ENCODE peak calls at places on chromosomes 16 and 17, in seven cellular contexts. O is tibial nerve, C is A549, A is K562, U is transverse colon, L is stomach, V is ovary. G is an unnamed sample.
A peak's percentile ranks its signal among the peaks of the same experiment; 100 is the strongest.

GRCh38 chr17:63698381-63698885 is 1.5 kb downstream of the LIMD2 start:
- DNase-seq in O (no peak), C (no peak), A (no peak), U (no peak), L (peak; percentile 30), V (no peak), G (no peak)

GRCh38 chr17:60165976-60166375 is 16.2 kb downstream of the CA4 start:
- DNase-seq in O (no peak), C (no peak), A (peak; percentile 6), U (peak; percentile 76), L (peak; percentile 69), V (no peak), G (no peak)

GRCh38 chr17:65058151-65058550 is 1.6 kb upstream of the GNA13 start:
- DNase-seq in O (no peak), C (no peak), A (no peak), U (no peak), L (no peak), V (no peak), G (no peak)

GRCh38 chr17:79563237-79564013 is 47.4 kb downstream of the RBFOX3 start:
- DNase-seq in O (no peak), C (peak; percentile 60), A (no peak), U (no peak), L (no peak), V (no peak), G (peak; percentile 40)

GRCh38 chr16:23957287-23957686 is 121.5 kb downstream of the PRKCB start:
- DNase-seq in O (no peak), C (no peak), A (no peak), U (no peak), L (no peak), V (no peak), G (no peak)

GRCh38 chr16:85423631-85424030 is 189.5 kb upstream of the GSE1 start:
- DNase-seq in O (no peak), C (no peak), A (no peak), U (no peak), L (no peak), V (peak; percentile 7), G (no peak)

GRCh38 chr16:16029431-16030011 is 80.1 kb downstream of the ABCC1 start:
- DNase-seq in O (no peak), C (no peak), A (no peak), U (no peak), L (no peak), V (no peak), G (no peak)

GRCh38 chr17:8060274-8060673 is 21.4 kb downstream of the ALOX15B start:
- DNase-seq in O (peak; percentile 89), C (peak; percentile 87), A (peak; percentile 58), U (peak; percentile 66), L (peak; percentile 64), V (peak; percentile 36), G (peak; percentile 80)

GRCh38 chr16:78591682-78592103 is 492.2 kb downstream of the WWOX start:
- DNase-seq in O (no peak), C (no peak), A (no peak), U (no peak), L (no peak), V (no peak), G (no peak)

GRCh38 chr16:9567674-9568073 is 476.2 kb downstream of the HAPSTR1 start:
- DNase-seq in O (no peak), C (no peak), A (no peak), U (no peak), L (no peak), V (no peak), G (no peak)

DNA sequence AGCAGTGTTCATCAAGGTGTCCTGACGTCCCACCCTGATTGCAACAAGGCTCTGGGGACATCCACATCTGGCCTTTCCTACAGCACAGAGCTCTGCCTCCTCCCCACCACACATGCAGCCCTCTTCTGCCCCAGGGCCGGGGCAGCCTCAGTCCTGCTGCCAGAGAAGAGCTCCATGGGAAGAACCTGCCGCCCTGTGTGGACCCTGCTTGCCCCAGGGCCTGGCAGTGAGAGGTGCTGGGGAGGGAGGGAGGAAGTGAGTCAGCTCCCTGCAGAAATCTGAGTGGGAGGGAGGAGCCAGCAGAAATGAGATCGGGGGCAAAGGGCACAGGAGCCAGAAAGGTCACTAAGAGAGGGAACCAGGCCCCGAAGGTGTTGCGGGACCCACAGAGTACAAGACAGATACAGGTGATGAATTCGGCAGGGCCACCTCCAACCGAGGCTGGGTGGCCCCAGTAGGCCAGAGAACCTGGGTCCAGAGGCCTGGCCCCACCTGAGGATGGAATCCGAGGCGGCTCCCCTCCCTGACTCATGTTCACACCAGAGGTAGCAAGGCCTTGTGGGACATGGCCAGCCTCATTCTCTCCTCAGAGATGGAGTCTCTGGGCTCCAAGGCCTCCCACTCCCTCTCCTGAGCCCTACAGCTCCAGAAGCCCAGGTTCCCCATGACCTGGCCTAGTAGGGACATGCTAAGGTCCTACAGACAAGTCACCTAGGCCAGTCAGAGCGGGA is 24.8 kb downstream of the MYO18A start:
- DNase-seq in O (no peak), C (peak; percentile 90), A (peak; percentile 81), U (peak; percentile 75), L (peak; percentile 65), V (no peak), G (no peak)
- TF ChIP-seq POLR2A in O (no peak), C (peak; percentile 19), A (peak; percentile 17), U (no peak), L (no peak), V (no peak), G (no peak)

GRCh38 chr16:3698941-3699340 is 18.4 kb downstream of the TRAP1 start:
- DNase-seq in O (no peak), C (no peak), A (no peak), U (no peak), L (no peak), V (no peak), G (no peak)

GRCh38 chr16:3691778-3692177 is 25.5 kb downstream of the TRAP1 start:
- DNase-seq in O (no peak), C (no peak), A (no peak), U (no peak), L (no peak), V (no peak), G (no peak)

GRCh38 chr16:3690991-3691720 is 26.2 kb downstream of the TRAP1 start:
- DNase-seq in O (peak; percentile 48), C (no peak), A (no peak), U (no peak), L (no peak), V (peak; percentile 24), G (no peak)

GRCh38 chr16:3696425-3697218 is 20.7 kb downstream of the TRAP1 start:
- DNase-seq in O (no peak), C (no peak), A (peak; percentile 72), U (no peak), L (peak; percentile 34), V (no peak), G (no peak)

DNA sequence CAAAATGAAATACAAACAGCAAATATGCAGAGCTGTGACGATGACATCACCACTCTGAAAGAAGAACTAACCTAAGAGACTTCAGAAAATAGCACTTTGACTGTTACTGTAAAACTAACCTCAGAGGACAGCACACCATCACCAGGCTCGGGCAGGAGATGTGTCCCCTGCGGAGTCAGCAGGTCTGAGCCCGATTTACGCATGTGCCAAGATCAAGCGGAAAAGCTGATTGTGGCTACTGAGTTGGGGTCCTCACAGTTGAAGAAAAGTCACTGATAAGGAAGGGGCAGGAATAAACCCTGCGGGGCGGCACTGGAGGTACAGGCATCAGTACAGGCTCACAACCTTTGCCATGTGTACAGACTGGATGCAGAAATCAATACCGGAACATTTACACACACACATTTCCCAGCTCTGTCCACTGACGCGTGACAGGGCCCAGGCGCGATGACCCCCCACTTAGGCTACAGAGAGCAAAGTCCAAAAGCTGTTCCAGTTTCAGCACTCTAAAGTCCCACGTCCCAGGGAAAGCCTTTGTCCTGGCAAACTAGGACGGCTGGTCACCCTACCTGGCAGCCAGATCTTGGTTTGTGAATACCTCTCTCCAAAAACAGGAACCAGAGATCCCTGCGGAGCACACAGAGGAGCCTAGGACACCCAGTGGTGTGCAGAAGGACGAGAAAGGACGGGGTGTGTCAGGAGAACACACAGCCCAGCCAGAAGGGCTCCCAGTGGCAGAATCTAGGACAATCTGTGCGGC is 21.5 kb downstream of the TRAP1 start:
- DNase-seq in O (no peak), C (no peak), A (no peak), U (no peak), L (peak; percentile 63), V (no peak), G (no peak)
- TF ChIP-seq EP300 in O (no peak), C (no peak), A (no peak), U (no peak), L (no peak), V (no peak), G (no peak)

GRCh38 chr16:89490386-89491237 is at the start of gene ANKRD11:
- DNase-seq in O (peak; percentile 95), C (peak; percentile 99), A (peak; percentile 100), U (peak; percentile 99), L (peak; percentile 98), V (peak; percentile 99), G (peak; percentile 100)
- TF ChIP-seq POLR2A in O (peak; percentile 82), C (peak; percentile 74), A (peak; percentile 78), U (peak; percentile 88), L (no peak), V (peak; percentile 91), G (peak; percentile 77)

GRCh38 chr16:48244863-48245195 is 729 bp downstream of the LONP2 start:
- DNase-seq in O (no peak), C (no peak), A (no peak), U (no peak), L (no peak), V (no peak), G (no peak)

GRCh38 chr16:48246066-48246465 is 1.3 kb downstream of the ABCC11 start:
- DNase-seq in O (no peak), C (no peak), A (no peak), U (no peak), L (no peak), V (no peak), G (no peak)

GRCh38 chr16:48247311-48247710 is at the start of gene ABCC11:
- DNase-seq in O (no peak), C (no peak), A (no peak), U (no peak), L (no peak), V (no peak), G (no peak)

GRCh38 chr16:48244080-48244862 is at the start of gene LONP2:
- DNase-seq in O (peak; percentile 85), C (peak; percentile 76), A (peak; percentile 88), U (peak; percentile 93), L (peak; percentile 92), V (peak; percentile 82), G (peak; percentile 93)
- TF ChIP-seq EP300 in O (peak; percentile 88), C (no peak), A (peak; percentile 25), U (no peak), L (no peak), V (no peak), G (no peak)

DNA sequence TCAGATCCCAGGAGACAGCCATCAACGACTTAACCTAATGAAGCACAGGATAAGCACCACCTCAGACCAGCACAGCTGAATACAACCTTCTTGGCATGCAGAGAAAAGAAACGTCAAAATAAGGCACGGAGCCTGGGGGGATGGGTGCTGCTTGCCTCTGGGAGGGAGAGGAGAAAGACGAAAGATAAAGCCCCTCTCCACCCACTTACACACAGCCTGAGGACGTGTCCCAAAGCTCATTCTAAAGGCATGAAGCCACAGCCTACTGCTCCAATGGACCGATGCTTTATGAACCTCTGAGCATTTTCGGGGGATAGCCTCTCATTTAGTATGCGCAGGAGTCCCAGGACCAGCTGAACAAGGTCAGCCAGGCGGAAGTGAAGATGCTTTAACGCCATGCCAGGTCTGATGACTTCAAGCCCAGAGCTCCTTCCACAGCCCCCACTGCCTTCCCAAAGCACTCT is 31.1 kb downstream of the ST3GAL2 start:
- DNase-seq in O (no peak), C (no peak), A (peak; percentile 72), U (no peak), L (no peak), V (no peak), G (no peak)
- TF ChIP-seq POLR2A in O (no peak), C (no peak), A (no peak), U (no peak), L (no peak), V (no peak), G (no peak)

G was measured in suprapubic skin.